ENCODE peak calls at places on chromosomes 7 and 10, in six cellular contexts. One of them, this sample, is unnamed.
A peak's percentile ranks its signal among the peaks of the same experiment; 100 is the strongest.

GRCh38 chr10:94493463-94493862 is 52.1 kb upstream of the HELLS start:
- DNase-seq in K562: no peak
- DNase-seq in A549: no peak
- DNase-seq in SK-N-SH: no peak
- DNase-seq in HepG2: no peak
- DNase-seq in GM12878: no peak
- DNase-seq in this sample: no peak

GRCh38 chr7:91287685-91288084 is 23.5 kb downstream of the FZD1 start:
- DNase-seq in K562: no peak
- DNase-seq in A549: no peak
- DNase-seq in SK-N-SH: no peak
- DNase-seq in HepG2: no peak
- DNase-seq in GM12878: no peak
- DNase-seq in this sample: peak; percentile 4

GRCh38 chr7:70700055-70700934 is 431.6 kb upstream of the GALNT17 start:
- DNase-seq in K562: no peak
- DNase-seq in A549: no peak
- DNase-seq in SK-N-SH: no peak
- DNase-seq in HepG2: no peak
- DNase-seq in GM12878: no peak
- DNase-seq in this sample: no peak

GRCh38 chr10:116263870-116264269 is 9.1 kb downstream of the GFRA1 start:
- DNase-seq in K562: no peak
- DNase-seq in A549: no peak
- DNase-seq in SK-N-SH: no peak
- DNase-seq in HepG2: no peak
- DNase-seq in GM12878: no peak
- DNase-seq in this sample: peak; percentile 10

GRCh38 chr10:67926956-67927355 is 42.5 kb downstream of the SIRT1 start:
- DNase-seq in K562: no peak
- DNase-seq in A549: no peak
- DNase-seq in SK-N-SH: no peak
- DNase-seq in HepG2: no peak
- DNase-seq in GM12878: no peak
- DNase-seq in this sample: peak; percentile 14

GRCh38 chr7:69599211-69599878 is 1.1 kb downstream of the AUTS2 start:
- DNase-seq in K562: no peak
- DNase-seq in A549: peak; percentile 13
- DNase-seq in SK-N-SH: peak; percentile 82
- DNase-seq in HepG2: no peak
- DNase-seq in GM12878: no peak
- DNase-seq in this sample: no peak

GRCh38 chr10:109696981-109697775 is 226.1 kb downstream of the XPNPEP1 start:
- DNase-seq in K562: no peak
- DNase-seq in A549: no peak
- DNase-seq in SK-N-SH: no peak
- DNase-seq in HepG2: no peak
- DNase-seq in GM12878: no peak
- DNase-seq in this sample: no peak

GRCh38 chr10:132521466-132522102 is 16.0 kb upstream of the INPP5A start:
- DNase-seq in K562: no peak
- DNase-seq in A549: no peak
- DNase-seq in SK-N-SH: no peak
- DNase-seq in HepG2: no peak
- DNase-seq in GM12878: no peak
- DNase-seq in this sample: no peak

GRCh38 chr7:45525057-45525456 is 49.1 kb upstream of the ADCY1 start:
- DNase-seq in K562: no peak
- DNase-seq in A549: no peak
- DNase-seq in SK-N-SH: no peak
- DNase-seq in HepG2: no peak
- DNase-seq in GM12878: no peak
- DNase-seq in this sample: no peak

GRCh38 chr7:16071246-16071857 is 350.0 kb downstream of the CRPPA start:
- DNase-seq in K562: peak; percentile 49
- DNase-seq in A549: peak; percentile 61
- DNase-seq in SK-N-SH: peak; percentile 39
- DNase-seq in HepG2: peak; percentile 50
- DNase-seq in GM12878: no peak
- DNase-seq in this sample: peak; percentile 67

GRCh38 chr10:45000138-45000763 is 472 bp upstream of the ZNF22 start:
- DNase-seq in K562: no peak
- DNase-seq in A549: no peak
- DNase-seq in SK-N-SH: no peak
- DNase-seq in HepG2: no peak
- DNase-seq in GM12878: no peak
- DNase-seq in this sample: peak; percentile 9

GRCh38 chr10:119663866-119664698 is 12.9 kb downstream of the BAG3 start:
- DNase-seq in K562: peak; percentile 38
- DNase-seq in A549: no peak
- DNase-seq in SK-N-SH: peak; percentile 75
- DNase-seq in HepG2: no peak
- DNase-seq in GM12878: no peak
- DNase-seq in this sample: no peak

GRCh38 chr10:1230138-1230537 is 174.0 kb downstream of the WDR37 start:
- DNase-seq in K562: no peak
- DNase-seq in A549: no peak
- DNase-seq in SK-N-SH: no peak
- DNase-seq in HepG2: no peak
- DNase-seq in GM12878: no peak
- DNase-seq in this sample: no peak

GRCh38 chr7:149774237-149775175 is 1.1 kb upstream of the ZNF467 start:
- DNase-seq in K562: no peak
- DNase-seq in A549: peak; percentile 11
- DNase-seq in SK-N-SH: no peak
- DNase-seq in HepG2: no peak
- DNase-seq in GM12878: no peak
- DNase-seq in this sample: no peak

GRCh38 chr7:16774986-16775385 is 21.4 kb downstream of the TSPAN13 start:
- DNase-seq in K562: no peak
- DNase-seq in A549: no peak
- DNase-seq in SK-N-SH: no peak
- DNase-seq in HepG2: no peak
- DNase-seq in GM12878: no peak
- DNase-seq in this sample: no peak

GRCh38 chr10:7819126-7819470 is 793 bp downstream of the TAF3 start:
- DNase-seq in K562: peak; percentile 49
- DNase-seq in A549: peak; percentile 44
- DNase-seq in SK-N-SH: no peak
- DNase-seq in HepG2: peak; percentile 51
- DNase-seq in GM12878: no peak
- DNase-seq in this sample: peak; percentile 45

GRCh38 chr7:143416565-143417149 is 8.0 kb upstream of the EPHA1 start:
- DNase-seq in K562: peak; percentile 82
- DNase-seq in A549: peak; percentile 44
- DNase-seq in SK-N-SH: peak; percentile 82
- DNase-seq in HepG2: peak; percentile 48
- DNase-seq in GM12878: no peak
- DNase-seq in this sample: peak; percentile 53

GRCh38 chr7:89458076-89458475 is 662.5 kb upstream of the TEX47 start:
- DNase-seq in K562: no peak
- DNase-seq in A549: no peak
- DNase-seq in SK-N-SH: no peak
- DNase-seq in HepG2: no peak
- DNase-seq in GM12878: no peak
- DNase-seq in this sample: no peak

GRCh38 chr7:112462236-112462635 is 12.0 kb downstream of the IFRD1 start:
- DNase-seq in K562: no peak
- DNase-seq in A549: peak; percentile 63
- DNase-seq in SK-N-SH: no peak
- DNase-seq in HepG2: peak; percentile 52
- DNase-seq in GM12878: no peak
- DNase-seq in this sample: peak; percentile 63

GRCh38 chr10:110158051-110159005 is 49.1 kb upstream of the MXI1 start:
- DNase-seq in K562: no peak
- DNase-seq in A549: no peak
- DNase-seq in SK-N-SH: no peak
- DNase-seq in HepG2: no peak
- DNase-seq in GM12878: no peak
- DNase-seq in this sample: no peak

GRCh38 chr10:89156161-89156560 is 51.0 kb downstream of the CH25H start:
- DNase-seq in K562: no peak
- DNase-seq in A549: no peak
- DNase-seq in SK-N-SH: no peak
- DNase-seq in HepG2: no peak
- DNase-seq in GM12878: no peak
- DNase-seq in this sample: no peak

GRCh38 chr7:34728156-34728555 is 70.1 kb downstream of the NPSR1 start:
- DNase-seq in K562: no peak
- DNase-seq in A549: no peak
- DNase-seq in SK-N-SH: no peak
- DNase-seq in HepG2: no peak
- DNase-seq in GM12878: no peak
- DNase-seq in this sample: no peak

GRCh38 chr7:52917982-52918578 is 117.4 kb upstream of the POM121L12 start:
- DNase-seq in K562: peak; percentile 4
- DNase-seq in A549: peak; percentile 7
- DNase-seq in SK-N-SH: peak; percentile 49
- DNase-seq in HepG2: no peak
- DNase-seq in GM12878: no peak
- DNase-seq in this sample: no peak

DNA sequence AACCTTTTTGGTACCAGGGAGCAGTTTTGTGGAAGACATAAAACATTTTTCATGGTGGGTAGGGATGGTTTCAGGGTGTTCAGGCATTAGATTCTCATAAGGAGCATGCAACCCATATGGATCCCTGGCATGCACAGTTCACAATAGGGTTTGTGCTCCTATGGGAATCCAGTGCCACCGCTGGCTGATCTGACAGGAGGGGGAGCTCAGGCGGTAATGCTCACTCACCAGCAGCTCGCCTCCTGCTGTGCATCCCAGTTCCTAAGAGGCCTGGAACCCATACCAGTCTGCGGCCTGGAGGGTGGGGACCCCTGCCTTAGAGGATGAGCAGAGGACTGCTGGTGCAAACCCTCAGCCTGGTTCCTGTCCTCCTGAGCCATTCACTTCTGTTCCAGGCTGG is 561.7 kb downstream of the SDK1 start:
- DNase-seq in K562: no peak
- DNase-seq in A549: no peak
- DNase-seq in SK-N-SH: no peak
- DNase-seq in HepG2: no peak
- DNase-seq in GM12878: no peak
- DNase-seq in this sample: no peak
- TF ChIP-seq SMC3 in K562: no peak
- TF ChIP-seq SMC3 in A549: no peak
- TF ChIP-seq SMC3 in SK-N-SH: no peak
- TF ChIP-seq SMC3 in HepG2: no peak
- TF ChIP-seq SMC3 in GM12878: no peak
- TF ChIP-seq SMC3 in this sample: no peak

GRCh38 chr10:34859170-34859569 is 44.1 kb upstream of the PARD3 start:
- DNase-seq in K562: no peak
- DNase-seq in A549: no peak
- DNase-seq in SK-N-SH: no peak
- DNase-seq in HepG2: peak; percentile 29
- DNase-seq in GM12878: no peak
- DNase-seq in this sample: peak; percentile 26

GRCh38 chr10:34864156-34865075 is 49.3 kb upstream of the PARD3 start:
- DNase-seq in K562: no peak
- DNase-seq in A549: no peak
- DNase-seq in SK-N-SH: no peak
- DNase-seq in HepG2: no peak
- DNase-seq in GM12878: no peak
- DNase-seq in this sample: no peak

GRCh38 chr10:34858003-34858402 is 42.9 kb upstream of the PARD3 start:
- DNase-seq in K562: no peak
- DNase-seq in A549: no peak
- DNase-seq in SK-N-SH: no peak
- DNase-seq in HepG2: no peak
- DNase-seq in GM12878: no peak
- DNase-seq in this sample: no peak

GRCh38 chr10:34862892-34863291 is 47.8 kb upstream of the PARD3 start:
- DNase-seq in K562: no peak
- DNase-seq in A549: peak; percentile 42
- DNase-seq in SK-N-SH: no peak
- DNase-seq in HepG2: no peak
- DNase-seq in GM12878: no peak
- DNase-seq in this sample: no peak

GRCh38 chr10:34861293-34862004 is 46.4 kb upstream of the PARD3 start:
- DNase-seq in K562: no peak
- DNase-seq in A549: peak; percentile 84
- DNase-seq in SK-N-SH: no peak
- DNase-seq in HepG2: peak; percentile 27
- DNase-seq in GM12878: no peak
- DNase-seq in this sample: peak; percentile 40
- TF ChIP-seq SMC3 in K562: no peak
- TF ChIP-seq SMC3 in A549: no peak
- TF ChIP-seq SMC3 in SK-N-SH: no peak
- TF ChIP-seq SMC3 in HepG2: no peak
- TF ChIP-seq SMC3 in GM12878: no peak
- TF ChIP-seq SMC3 in this sample: no peak

DNA sequence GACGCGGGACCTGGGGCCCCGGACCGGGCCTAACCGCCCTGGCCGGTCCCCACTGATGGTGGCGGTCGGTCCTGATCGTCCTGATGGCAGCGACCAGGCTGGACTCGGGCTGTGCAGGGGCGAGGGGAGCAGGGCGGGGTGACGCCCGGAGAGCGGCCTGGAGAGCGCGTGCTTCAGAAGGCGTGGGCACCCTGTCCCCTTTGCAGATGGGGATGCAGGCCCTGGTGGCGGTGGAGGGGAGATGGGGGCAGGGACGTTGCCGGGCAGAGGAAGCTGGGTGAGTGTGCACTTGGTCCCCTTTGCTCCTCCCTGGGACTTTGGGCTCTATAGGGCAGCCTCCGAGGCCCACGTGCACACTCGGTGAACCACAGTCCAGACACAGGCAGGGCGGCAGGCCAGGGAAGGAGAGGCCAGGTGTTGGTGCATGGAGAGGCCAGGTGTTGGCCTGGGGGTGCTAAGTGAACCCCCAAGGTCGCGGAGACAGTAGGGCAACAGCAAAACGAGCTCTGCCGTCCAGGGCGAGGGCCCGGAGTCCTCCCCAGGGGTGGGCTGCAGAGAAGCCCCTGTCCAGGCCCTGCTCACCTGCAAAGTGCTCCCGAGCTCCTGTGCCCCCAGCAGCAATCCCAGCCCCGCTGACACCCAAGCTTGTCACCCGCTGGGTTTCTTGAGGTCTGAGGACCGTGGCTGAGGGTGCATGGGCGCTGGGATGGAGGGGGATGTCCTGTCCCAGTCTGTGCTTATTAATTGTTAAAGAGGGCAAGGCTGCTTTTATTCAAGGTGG is 42.3 kb upstream of the FAM20C start:
- DNase-seq in K562: no peak
- DNase-seq in A549: no peak
- DNase-seq in SK-N-SH: peak; percentile 80
- DNase-seq in HepG2: no peak
- DNase-seq in GM12878: no peak
- DNase-seq in this sample: no peak
- TF ChIP-seq SMC3 in K562: no peak
- TF ChIP-seq SMC3 in A549: no peak
- TF ChIP-seq SMC3 in SK-N-SH: no peak
- TF ChIP-seq SMC3 in HepG2: no peak
- TF ChIP-seq SMC3 in GM12878: no peak
- TF ChIP-seq SMC3 in this sample: no peak

DNA sequence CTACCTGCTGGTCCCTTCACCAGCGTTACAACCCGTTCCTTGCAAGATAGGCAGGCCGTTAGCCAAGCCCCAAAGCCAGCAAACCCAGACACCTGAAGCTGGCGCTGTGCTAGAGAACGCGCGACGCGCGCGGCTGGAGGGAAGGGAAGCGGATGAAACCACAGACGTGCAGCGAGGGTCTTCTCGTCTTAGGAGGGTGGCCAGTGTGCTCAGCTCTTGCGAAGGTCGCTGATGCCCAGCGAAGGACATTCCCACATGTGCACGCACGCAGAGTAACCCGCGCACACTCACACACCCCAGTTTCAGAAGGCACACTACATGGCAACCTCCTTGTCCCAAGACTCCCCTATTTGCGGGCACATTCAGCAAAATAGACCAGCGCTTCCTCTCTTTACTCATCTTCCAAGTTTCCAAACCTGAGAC is 941 bp downstream of the TMEM26 start:
- DNase-seq in K562: no peak
- DNase-seq in A549: no peak
- DNase-seq in SK-N-SH: peak; percentile 50
- DNase-seq in HepG2: no peak
- DNase-seq in GM12878: no peak
- DNase-seq in this sample: no peak
- TF ChIP-seq SMC3 in K562: no peak
- TF ChIP-seq SMC3 in A549: no peak
- TF ChIP-seq SMC3 in SK-N-SH: no peak
- TF ChIP-seq SMC3 in HepG2: no peak
- TF ChIP-seq SMC3 in GM12878: no peak
- TF ChIP-seq SMC3 in this sample: no peak

This sample was measured in IMR-90.